ENCODE peak calls at places on chromosomes 7 and 10, in ten cellular contexts. One of them, this sample, is unnamed.

GRCh38 chr10:21122907-21123306 is 225.8 kb upstream of the NEBL start:
- DNase-seq in HFF-Myc: no peak
- DNase-seq in right cardiac atrium: no peak
- DNase-seq in BE2C: no peak
- DNase-seq in neuronal stem cell: no peak
- DNase-seq in small intestine: no peak
- DNase-seq in left ventricle myocardium inferior: no peak
- DNase-seq in GM23248: no peak
- DNase-seq in WERI-Rb-1: no peak
- DNase-seq in IMR-90: no peak
- DNase-seq in this sample: no peak

GRCh38 chr10:72243822-72244437 is 27.9 kb upstream of the ASCC1 start:
- DNase-seq in GM23248: peak; percentile 95
- DNase-seq in BE2C: no peak
- DNase-seq in left ventricle myocardium inferior: peak; percentile 68
- DNase-seq in WERI-Rb-1: no peak
- DNase-seq in HFF-Myc: peak; percentile 91
- DNase-seq in right cardiac atrium: peak; percentile 90
- DNase-seq in neuronal stem cell: no peak
- DNase-seq in small intestine: peak; percentile 84
- DNase-seq in IMR-90: peak; percentile 90
- DNase-seq in this sample: no peak

GRCh38 chr7:32479574-32480200 is 10.5 kb downstream of the LSM5 start:
- DNase-seq in HFF-Myc: no peak
- DNase-seq in left ventricle myocardium inferior: no peak
- DNase-seq in right cardiac atrium: no peak
- DNase-seq in GM23248: peak; percentile 71
- DNase-seq in WERI-Rb-1: peak; percentile 45
- DNase-seq in small intestine: peak; percentile 35
- DNase-seq in IMR-90: peak; percentile 52
- DNase-seq in BE2C: peak; percentile 53
- DNase-seq in neuronal stem cell: no peak
- DNase-seq in this sample: no peak

GRCh38 chr7:17806631-17807030 is 133.7 kb downstream of the SNX13 start:
- DNase-seq in HFF-Myc: no peak
- DNase-seq in IMR-90: no peak
- DNase-seq in BE2C: no peak
- DNase-seq in right cardiac atrium: peak; percentile 29
- DNase-seq in WERI-Rb-1: no peak
- DNase-seq in neuronal stem cell: no peak
- DNase-seq in small intestine: no peak
- DNase-seq in left ventricle myocardium inferior: no peak
- DNase-seq in GM23248: no peak
- DNase-seq in this sample: peak; percentile 46

GRCh38 chr7:141115949-141116348 is 42.1 kb downstream of the TMEM178B start:
- DNase-seq in small intestine: no peak
- DNase-seq in BE2C: no peak
- DNase-seq in WERI-Rb-1: no peak
- DNase-seq in GM23248: no peak
- DNase-seq in left ventricle myocardium inferior: no peak
- DNase-seq in neuronal stem cell: no peak
- DNase-seq in IMR-90: no peak
- DNase-seq in right cardiac atrium: no peak
- DNase-seq in HFF-Myc: no peak
- DNase-seq in this sample: no peak

GRCh38 chr7:32147909-32148308 is 77.7 kb upstream of the PDE1C start:
- DNase-seq in IMR-90: peak; percentile 56
- DNase-seq in BE2C: no peak
- DNase-seq in neuronal stem cell: no peak
- DNase-seq in left ventricle myocardium inferior: no peak
- DNase-seq in WERI-Rb-1: no peak
- DNase-seq in GM23248: peak; percentile 33
- DNase-seq in right cardiac atrium: no peak
- DNase-seq in small intestine: no peak
- DNase-seq in HFF-Myc: no peak
- DNase-seq in this sample: no peak

GRCh38 chr10:77666821-77667220 is 29.2 kb upstream of the KCNMA1 start:
- DNase-seq in BE2C: no peak
- DNase-seq in neuronal stem cell: no peak
- DNase-seq in GM23248: peak; percentile 10
- DNase-seq in IMR-90: no peak
- DNase-seq in WERI-Rb-1: no peak
- DNase-seq in HFF-Myc: no peak
- DNase-seq in right cardiac atrium: no peak
- DNase-seq in left ventricle myocardium inferior: no peak
- DNase-seq in small intestine: no peak
- DNase-seq in this sample: no peak

GRCh38 chr10:58477902-58478301 is 34.8 kb upstream of the BICC1 start:
- DNase-seq in HFF-Myc: no peak
- DNase-seq in small intestine: no peak
- DNase-seq in neuronal stem cell: no peak
- DNase-seq in IMR-90: peak; percentile 14
- DNase-seq in right cardiac atrium: peak; percentile 41
- DNase-seq in left ventricle myocardium inferior: no peak
- DNase-seq in BE2C: no peak
- DNase-seq in GM23248: peak; percentile 29
- DNase-seq in WERI-Rb-1: no peak
- DNase-seq in this sample: no peak

GRCh38 chr7:107660381-107661080 is at the start of gene SLC26A4:
- DNase-seq in left ventricle myocardium inferior: no peak
- DNase-seq in right cardiac atrium: peak; percentile 50
- DNase-seq in neuronal stem cell: peak; percentile 33
- DNase-seq in GM23248: peak; percentile 16
- DNase-seq in WERI-Rb-1: no peak
- DNase-seq in IMR-90: no peak
- DNase-seq in HFF-Myc: no peak
- DNase-seq in small intestine: no peak
- DNase-seq in BE2C: no peak
- DNase-seq in this sample: no peak

GRCh38 chr10:33129181-33129928 is 171.3 kb upstream of the ITGB1 start:
- DNase-seq in HFF-Myc: no peak
- DNase-seq in BE2C: no peak
- DNase-seq in neuronal stem cell: no peak
- DNase-seq in right cardiac atrium: peak; percentile 75
- DNase-seq in small intestine: no peak
- DNase-seq in IMR-90: peak; percentile 95
- DNase-seq in left ventricle myocardium inferior: peak; percentile 50
- DNase-seq in GM23248: peak; percentile 98
- DNase-seq in WERI-Rb-1: no peak
- DNase-seq in this sample: no peak

GRCh38 chr10:122850705-122851640 is 5.3 kb upstream of the CUZD1 start:
- DNase-seq in BE2C: no peak
- DNase-seq in GM23248: peak; percentile 39
- DNase-seq in HFF-Myc: no peak
- DNase-seq in IMR-90: peak; percentile 64
- DNase-seq in right cardiac atrium: no peak
- DNase-seq in neuronal stem cell: no peak
- DNase-seq in left ventricle myocardium inferior: no peak
- DNase-seq in small intestine: no peak
- DNase-seq in WERI-Rb-1: no peak
- DNase-seq in this sample: no peak

GRCh38 chr10:91190388-91190870 is 30.0 kb upstream of the PCGF5 start:
- DNase-seq in right cardiac atrium: no peak
- DNase-seq in GM23248: peak; percentile 87
- DNase-seq in IMR-90: peak; percentile 78
- DNase-seq in BE2C: no peak
- DNase-seq in small intestine: no peak
- DNase-seq in neuronal stem cell: no peak
- DNase-seq in WERI-Rb-1: no peak
- DNase-seq in left ventricle myocardium inferior: no peak
- DNase-seq in HFF-Myc: no peak
- DNase-seq in this sample: no peak

GRCh38 chr7:19772323-19772722 is 1.1 kb downstream of the TMEM196 start:
- DNase-seq in small intestine: no peak
- DNase-seq in right cardiac atrium: no peak
- DNase-seq in neuronal stem cell: peak; percentile 17
- DNase-seq in IMR-90: no peak
- DNase-seq in BE2C: no peak
- DNase-seq in WERI-Rb-1: no peak
- DNase-seq in HFF-Myc: no peak
- DNase-seq in GM23248: no peak
- DNase-seq in left ventricle myocardium inferior: no peak
- DNase-seq in this sample: no peak

GRCh38 chr7:121313220-121313792 is 15.5 kb upstream of the WNT16 start:
- DNase-seq in small intestine: peak; percentile 69
- DNase-seq in GM23248: peak; percentile 24
- DNase-seq in right cardiac atrium: no peak
- DNase-seq in left ventricle myocardium inferior: no peak
- DNase-seq in BE2C: no peak
- DNase-seq in HFF-Myc: no peak
- DNase-seq in IMR-90: no peak
- DNase-seq in WERI-Rb-1: no peak
- DNase-seq in neuronal stem cell: no peak
- DNase-seq in this sample: no peak

GRCh38 chr7:139745330-139746143 is 32.3 kb downstream of the HIPK2 start:
- DNase-seq in HFF-Myc: no peak
- DNase-seq in IMR-90: no peak
- DNase-seq in left ventricle myocardium inferior: no peak
- DNase-seq in GM23248: peak; percentile 48
- DNase-seq in right cardiac atrium: peak; percentile 58
- DNase-seq in WERI-Rb-1: peak; percentile 50
- DNase-seq in BE2C: no peak
- DNase-seq in neuronal stem cell: no peak
- DNase-seq in small intestine: no peak
- DNase-seq in this sample: peak; percentile 87

GRCh38 chr7:139744768-139745250 is 33.0 kb downstream of the HIPK2 start:
- DNase-seq in BE2C: no peak
- DNase-seq in WERI-Rb-1: no peak
- DNase-seq in small intestine: no peak
- DNase-seq in HFF-Myc: no peak
- DNase-seq in neuronal stem cell: no peak
- DNase-seq in right cardiac atrium: peak; percentile 74
- DNase-seq in IMR-90: no peak
- DNase-seq in GM23248: no peak
- DNase-seq in left ventricle myocardium inferior: no peak
- DNase-seq in this sample: peak; percentile 87

GRCh38 chr7:139748373-139748765 is 29.4 kb downstream of the HIPK2 start:
- DNase-seq in GM23248: no peak
- DNase-seq in small intestine: no peak
- DNase-seq in HFF-Myc: no peak
- DNase-seq in IMR-90: no peak
- DNase-seq in BE2C: no peak
- DNase-seq in neuronal stem cell: no peak
- DNase-seq in right cardiac atrium: peak; percentile 81
- DNase-seq in WERI-Rb-1: no peak
- DNase-seq in left ventricle myocardium inferior: no peak
- DNase-seq in this sample: no peak

GRCh38 chr7:139747662-139748372 is 30.0 kb downstream of the HIPK2 start:
- DNase-seq in HFF-Myc: no peak
- DNase-seq in GM23248: no peak
- DNase-seq in left ventricle myocardium inferior: no peak
- DNase-seq in BE2C: no peak
- DNase-seq in WERI-Rb-1: no peak
- DNase-seq in IMR-90: no peak
- DNase-seq in neuronal stem cell: no peak
- DNase-seq in right cardiac atrium: peak; percentile 42
- DNase-seq in small intestine: no peak
- DNase-seq in this sample: no peak

DNA sequence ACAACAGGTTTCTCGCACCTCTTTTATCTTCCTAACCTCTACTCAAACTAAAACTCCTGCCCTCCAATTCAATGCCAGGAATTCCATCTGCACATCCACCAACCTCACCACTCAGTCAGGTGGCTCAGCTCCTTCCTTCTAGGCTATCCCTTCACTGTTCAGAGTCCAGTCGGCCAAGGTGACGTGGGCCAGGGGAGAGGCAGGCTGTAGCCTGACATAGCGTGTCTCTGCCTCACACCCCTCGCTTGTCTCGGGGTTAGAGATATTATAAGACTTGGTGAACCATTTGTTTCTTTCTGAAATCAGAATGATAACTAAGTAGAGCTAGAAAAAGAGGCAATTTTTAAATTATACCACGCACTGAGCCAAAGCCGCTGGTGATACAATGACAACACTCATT is 31.1 kb downstream of the HIPK2 start:
- DNase-seq in small intestine: peak; percentile 85
- DNase-seq in left ventricle myocardium inferior: no peak
- DNase-seq in HFF-Myc: no peak
- DNase-seq in neuronal stem cell: no peak
- DNase-seq in right cardiac atrium: no peak
- DNase-seq in GM23248: no peak
- DNase-seq in WERI-Rb-1: no peak
- DNase-seq in BE2C: no peak
- DNase-seq in IMR-90: no peak
- DNase-seq in this sample: no peak
- H3K4me3 ChIP-seq in small intestine: no peak overlapping the region
- H3K4me3 ChIP-seq in left ventricle myocardium inferior: no peak overlapping the region
- H3K4me3 ChIP-seq in HFF-Myc: no peak overlapping the region
- H3K4me3 ChIP-seq in neuronal stem cell: no peak overlapping the region
- H3K4me3 ChIP-seq in right cardiac atrium: no peak overlapping the region
- H3K4me3 ChIP-seq in GM23248: no peak overlapping the region
- H3K4me3 ChIP-seq in WERI-Rb-1: no peak overlapping the region
- H3K4me3 ChIP-seq in BE2C: no peak overlapping the region
- H3K4me3 ChIP-seq in IMR-90: no peak overlapping the region
- H3K4me3 ChIP-seq in this sample: no peak overlapping the region

DNA sequence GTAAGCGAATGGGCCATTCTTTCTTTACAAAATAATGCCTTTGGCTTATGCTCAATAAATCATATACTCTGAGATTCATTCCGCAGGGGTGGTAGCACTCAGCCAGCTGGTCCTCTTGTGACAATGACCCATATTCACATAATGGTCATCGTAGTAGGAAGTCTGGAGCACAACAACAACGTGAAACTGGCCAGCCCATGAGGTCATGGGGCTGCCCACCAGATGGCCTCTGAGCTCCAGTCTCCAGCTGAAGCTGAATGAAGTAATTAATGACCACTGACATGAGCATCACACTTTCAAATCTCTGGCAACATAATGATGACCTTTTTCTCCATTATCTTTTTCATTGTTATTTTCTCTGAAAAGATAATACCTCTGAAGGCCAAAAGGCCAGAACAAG is 42.4 kb upstream of the SORCS1 start:
- DNase-seq in WERI-Rb-1: peak; percentile 10
- DNase-seq in IMR-90: no peak
- DNase-seq in neuronal stem cell: no peak
- DNase-seq in right cardiac atrium: no peak
- DNase-seq in HFF-Myc: no peak
- DNase-seq in BE2C: no peak
- DNase-seq in GM23248: no peak
- DNase-seq in small intestine: no peak
- DNase-seq in left ventricle myocardium inferior: no peak
- DNase-seq in this sample: no peak
- H3K4me3 ChIP-seq in WERI-Rb-1: no peak overlapping the region
- H3K4me3 ChIP-seq in IMR-90: no peak overlapping the region
- H3K4me3 ChIP-seq in neuronal stem cell: no peak overlapping the region
- H3K4me3 ChIP-seq in right cardiac atrium: no peak overlapping the region
- H3K4me3 ChIP-seq in HFF-Myc: no peak overlapping the region
- H3K4me3 ChIP-seq in BE2C: no peak overlapping the region
- H3K4me3 ChIP-seq in GM23248: no peak overlapping the region
- H3K4me3 ChIP-seq in small intestine: no peak overlapping the region
- H3K4me3 ChIP-seq in left ventricle myocardium inferior: no peak overlapping the region
- H3K4me3 ChIP-seq in this sample: no peak overlapping the region

GRCh38 chr10:104120512-104120902 is 1.5 kb upstream of the SFR1 start:
- DNase-seq in left ventricle myocardium inferior: no peak
- DNase-seq in GM23248: no peak
- DNase-seq in IMR-90: no peak
- DNase-seq in neuronal stem cell: no peak
- DNase-seq in HFF-Myc: no peak
- DNase-seq in WERI-Rb-1: no peak
- DNase-seq in small intestine: no peak
- DNase-seq in right cardiac atrium: no peak
- DNase-seq in BE2C: no peak
- DNase-seq in this sample: no peak
- H3K4me3 ChIP-seq in left ventricle myocardium inferior: peak overlapping the region; percentile 77
- H3K4me3 ChIP-seq in GM23248: peak overlapping the region; percentile 80
- H3K4me3 ChIP-seq in IMR-90: peak overlapping the region; percentile 73
- H3K4me3 ChIP-seq in neuronal stem cell: no peak overlapping the region
- H3K4me3 ChIP-seq in HFF-Myc: peak overlapping the region; percentile 60
- H3K4me3 ChIP-seq in WERI-Rb-1: peak overlapping the region; percentile 94
- H3K4me3 ChIP-seq in small intestine: peak overlapping the region; percentile 7
- H3K4me3 ChIP-seq in right cardiac atrium: peak overlapping the region; percentile 61
- H3K4me3 ChIP-seq in BE2C: peak overlapping the region; percentile 83
- H3K4me3 ChIP-seq in this sample: peak overlapping the region; percentile 82

GRCh38 chr10:8065651-8066050 is 11.2 kb downstream of the GATA3 start:
- DNase-seq in neuronal stem cell: no peak
- DNase-seq in GM23248: no peak
- DNase-seq in small intestine: no peak
- DNase-seq in HFF-Myc: no peak
- DNase-seq in left ventricle myocardium inferior: no peak
- DNase-seq in IMR-90: no peak
- DNase-seq in BE2C: no peak
- DNase-seq in right cardiac atrium: no peak
- DNase-seq in WERI-Rb-1: no peak
- DNase-seq in this sample: no peak
- H3K4me3 ChIP-seq in neuronal stem cell: no peak overlapping the region
- H3K4me3 ChIP-seq in GM23248: no peak overlapping the region
- H3K4me3 ChIP-seq in small intestine: no peak overlapping the region
- H3K4me3 ChIP-seq in HFF-Myc: no peak overlapping the region
- H3K4me3 ChIP-seq in left ventricle myocardium inferior: no peak overlapping the region
- H3K4me3 ChIP-seq in IMR-90: no peak overlapping the region
- H3K4me3 ChIP-seq in BE2C: no peak overlapping the region
- H3K4me3 ChIP-seq in right cardiac atrium: no peak overlapping the region
- H3K4me3 ChIP-seq in WERI-Rb-1: no peak overlapping the region
- H3K4me3 ChIP-seq in this sample: no peak overlapping the region